ENCODE peak calls at places on chromosomes 3 and 15, in nine cellular contexts. Y, J, Q, G, F, B, A, S and L are unnamed samples.

GRCh38 chr3:115341208-115341607 is 194.1 kb upstream of the ZBTB20 start:
- DNase-seq in B (peak), G (no peak), F (no peak), S (no peak), Y (no peak), J (no peak), Q (no peak), A (peak), L (no peak)

GRCh38 chr3:177596248-177596821 is 399.1 kb upstream of the TBL1XR1 start:
- DNase-seq in J (no peak), B (peak), S (no peak), F (no peak), A (peak), Q (no peak), Y (no peak), G (no peak), L (no peak)

GRCh38 chr15:94576889-94577533 is 345.6 kb downstream of the MCTP2 start:
- DNase-seq in J (no peak), F (no peak), G (peak), S (no peak), A (no peak), Y (peak), B (peak), Q (peak), L (no peak)

GRCh38 chr15:74780983-74781672 is 752 bp upstream of the CSK start:
- DNase-seq in S (no peak), G (no peak), B (no peak), A (no peak), J (no peak), F (no peak), Y (peak), Q (no peak), L (no peak)

GRCh38 chr3:100634493-100635272 is 25.3 kb downstream of the ADGRG7 start:
- DNase-seq in Q (no peak), G (no peak), F (no peak), J (no peak), Y (no peak), B (peak), S (no peak), A (no peak), L (no peak)

GRCh38 chr3:58281069-58281468 is 25.0 kb upstream of the RPP14 start:
- DNase-seq in A (no peak), Y (no peak), S (no peak), J (no peak), B (no peak), G (no peak), F (no peak), Q (no peak), L (no peak)

GRCh38 chr15:26358708-26359107 is 414.2 kb downstream of the GABRB3 start:
- DNase-seq in F (no peak), B (no peak), J (no peak), S (no peak), Y (no peak), A (no peak), G (no peak), Q (no peak), L (no peak)

GRCh38 chr3:49718419-49719213 is 868 bp downstream of the AMIGO3 start:
- DNase-seq in S (no peak), J (no peak), Y (no peak), Q (no peak), F (peak), B (no peak), A (no peak), G (no peak), L (no peak)

GRCh38 chr3:9105421-9105820 is 142.1 kb upstream of the RAD18 start:
- DNase-seq in Y (no peak), F (no peak), Q (no peak), A (no peak), J (no peak), S (no peak), B (no peak), G (no peak), L (no peak)

GRCh38 chr3:142999881-143000280 is 1.5 kb upstream of the U2SURP start:
- DNase-seq in F (no peak), Q (no peak), J (no peak), B (no peak), G (no peak), Y (no peak), S (no peak), A (peak), L (no peak)

GRCh38 chr3:129526121-129526900 is 2.1 kb upstream of the RHO start:
- DNase-seq in S (no peak), F (no peak), Q (no peak), B (no peak), Y (no peak), J (no peak), G (no peak), A (no peak), L (no peak)

GRCh38 chr3:146350852-146351251 is 99.9 kb upstream of the PLSCR4 start:
- DNase-seq in F (no peak), Y (no peak), B (no peak), A (no peak), S (no peak), G (no peak), J (no peak), Q (no peak), L (no peak)

GRCh38 chr3:4643904-4644547 is 150.9 kb downstream of the ITPR1 start:
- DNase-seq in J (no peak), B (no peak), G (no peak), S (no peak), F (no peak), Y (no peak), Q (no peak), A (no peak), L (no peak)

GRCh38 chr15:52677593-52677992 is 1.6 kb downstream of the ATOSA start:
- DNase-seq in J (no peak), G (no peak), Y (no peak), A (no peak), Q (no peak), S (no peak), F (no peak), B (no peak), L (no peak)

GRCh38 chr3:64595253-64595694 is 92.5 kb downstream of the ADAMTS9 start:
- DNase-seq in F (peak), J (peak), S (no peak), Y (no peak), G (no peak), B (peak), A (peak), Q (no peak), L (no peak)

GRCh38 chr3:134380249-134380648 is 6.0 kb upstream of the AMOTL2 start:
- DNase-seq in S (no peak), Y (no peak), F (no peak), G (no peak), B (no peak), J (no peak), A (no peak), Q (no peak), L (no peak)

GRCh38 chr15:59539799-59540198 is 71.8 kb upstream of the GCNT3 start:
- DNase-seq in J (no peak), B (no peak), S (no peak), Y (no peak), F (no peak), G (no peak), A (no peak), Q (no peak), L (no peak)

GRCh38 chr3:11445883-11446282 is 173.7 kb downstream of the ATG7 start:
- DNase-seq in Y (no peak), A (no peak), J (no peak), B (no peak), S (no peak), Q (no peak), G (no peak), F (no peak), L (no peak)

GRCh38 chr3:16587047-16587702 is 18.0 kb downstream of the DAZL start:
- DNase-seq in S (no peak), A (peak), B (no peak), F (no peak), J (no peak), G (no peak), Q (no peak), Y (no peak), L (no peak)

GRCh38 chr15:40242671-40243070 is 3.8 kb downstream of the PAK6 start:
- DNase-seq in B (no peak), G (no peak), F (no peak), Q (no peak), A (no peak), J (no peak), S (peak), Y (no peak), L (no peak)

DNA sequence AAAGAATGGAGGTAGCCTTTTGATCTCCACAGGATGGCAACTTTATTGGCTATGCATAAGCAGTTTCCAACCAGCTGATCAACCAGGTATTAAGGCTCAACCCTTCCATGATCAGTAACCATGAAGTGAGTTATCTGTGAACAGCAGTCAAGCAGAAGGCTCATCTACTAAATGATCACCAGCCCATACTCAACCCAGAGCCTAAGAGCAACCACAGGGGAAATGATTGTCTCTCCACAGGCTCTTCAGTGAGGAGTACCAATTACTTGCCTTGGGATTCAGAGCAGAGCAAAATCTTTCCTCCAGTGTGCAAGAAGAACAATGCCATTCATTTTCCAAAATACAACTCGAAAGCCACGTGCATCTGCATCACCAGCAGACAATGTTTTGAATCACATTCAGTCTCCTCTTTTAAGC is 754.8 kb downstream of the ROBO1 start:
- DNase-seq in G (no peak), J (no peak), Y (no peak), F (no peak), S (peak), B (no peak), Q (no peak), A (no peak), L (no peak)
- H3K27ac ChIP-seq in G (no peak), J (no peak), Y (no peak), F (no peak), S (peak), B (no peak), Q (no peak), A (no peak), L (no peak)

GRCh38 chr3:193851416-193851815 is 258.4 kb downstream of the OPA1 start:
- DNase-seq in S (no peak), G (no peak), B (no peak), J (no peak), A (no peak), F (no peak), Q (no peak), Y (no peak), L (no peak)

GRCh38 chr3:193850084-193850619 is 257.1 kb downstream of the OPA1 start:
- DNase-seq in Y (no peak), Q (no peak), F (no peak), G (no peak), J (no peak), A (no peak), S (no peak), B (no peak), L (no peak)

GRCh38 chr3:193853511-193854219 is 260.7 kb downstream of the OPA1 start:
- DNase-seq in B (no peak), A (no peak), S (no peak), Q (no peak), Y (no peak), F (no peak), J (no peak), G (no peak), L (no peak)

GRCh38 chr3:193852901-193853300 is 259.9 kb downstream of the OPA1 start:
- DNase-seq in J (no peak), B (no peak), G (no peak), Q (no peak), Y (no peak), A (peak), F (no peak), S (no peak), L (no peak)

GRCh38 chr3:193851941-193852674 is 259.1 kb downstream of the OPA1 start:
- DNase-seq in F (no peak), Q (no peak), S (no peak), J (peak), Y (no peak), G (peak), A (no peak), B (no peak), L (no peak)
- H3K27ac ChIP-seq in F (no peak), Q (peak), S (no peak), J (peak), Y (no peak), G (peak), A (no peak), B (peak), L (peak)

GRCh38 chr15:69074843-69075224 is 60.3 kb downstream of the NOX5 start:
- DNase-seq in G (no peak), J (no peak), B (peak), A (no peak), S (no peak), F (no peak), Y (no peak), Q (no peak), L (no peak)
- H3K27ac ChIP-seq in G (no peak), J (peak), B (peak), A (no peak), S (no peak), F (no peak), Y (no peak), Q (peak), L (no peak)

DNA sequence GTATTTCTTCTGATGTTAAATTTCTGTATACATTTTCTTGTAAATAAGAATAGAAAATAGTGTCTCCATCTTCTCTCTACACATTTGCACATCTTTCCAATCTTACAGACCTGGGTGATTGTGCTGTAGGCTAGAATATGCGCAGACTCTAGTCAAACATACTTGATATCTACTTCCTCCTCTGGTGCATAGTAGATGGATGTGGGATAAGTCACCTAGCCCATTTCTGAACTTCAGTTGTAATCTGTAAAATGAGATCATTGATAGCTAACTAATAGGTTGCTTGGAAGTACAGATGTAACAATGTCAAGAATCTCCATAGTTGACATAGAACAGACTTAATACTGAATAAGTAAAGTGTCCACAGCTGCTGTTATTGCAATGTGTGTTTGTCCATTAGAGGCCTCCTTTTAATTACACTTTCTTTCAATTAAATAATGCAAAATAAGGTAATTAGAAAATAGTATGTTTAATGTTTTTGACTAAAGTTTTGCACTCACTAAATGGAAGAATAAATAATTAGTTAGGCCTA is 46.7 kb downstream of the ALCAM start:
- DNase-seq in Q (no peak), Y (no peak), F (no peak), B (no peak), J (no peak), G (no peak), S (no peak), A (no peak), L (no peak)
- H3K27ac ChIP-seq in Q (no peak), Y (no peak), F (no peak), B (no peak), J (no peak), G (no peak), S (no peak), A (no peak), L (no peak)

GRCh38 chr3:179453967-179454366 is 2.7 kb upstream of the GNB4 start:
- DNase-seq in J (no peak), F (no peak), G (no peak), A (no peak), B (no peak), Y (no peak), Q (no peak), S (no peak), L (no peak)

GRCh38 chr3:179452872-179453271 is 1.6 kb upstream of the GNB4 start:
- DNase-seq in J (no peak), Y (no peak), A (no peak), Q (no peak), S (no peak), B (no peak), F (no peak), G (no peak), L (no peak)

GRCh38 chr3:179451335-179452165 is at the start of gene GNB4:
- DNase-seq in Y (peak), G (peak), S (no peak), B (peak), A (peak), F (peak), Q (no peak), J (peak), L (peak)

GRCh38 chr3:179450901-179451334 is 352 bp downstream of the GNB4 start:
- DNase-seq in S (no peak), Y (no peak), B (peak), A (peak), G (no peak), J (no peak), Q (no peak), F (peak), L (no peak)

DNA sequence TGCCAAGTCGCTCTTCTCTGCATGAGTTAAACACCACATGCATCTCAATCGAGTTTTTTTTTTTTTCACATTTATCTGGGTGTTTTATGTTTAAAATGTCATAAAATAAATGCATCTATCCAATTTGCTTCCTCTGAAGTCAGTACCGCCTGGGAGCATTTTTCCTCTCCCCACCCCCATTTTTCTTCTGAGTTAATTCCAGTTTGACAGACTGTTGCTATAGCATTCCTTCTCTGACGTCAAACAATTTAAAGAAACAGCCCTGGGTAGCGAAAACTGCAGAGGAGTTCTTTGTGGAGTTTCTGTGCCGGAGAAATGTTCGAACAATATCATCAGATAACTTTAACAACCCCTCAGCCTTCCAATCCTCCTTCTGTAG is 885 bp upstream of the GNB4 start:
- DNase-seq in Y (no peak), F (no peak), J (no peak), A (peak), G (no peak), B (peak), S (no peak), Q (no peak), L (no peak)
- H3K27ac ChIP-seq in Y (no peak), F (peak), J (peak), A (peak), G (no peak), B (peak), S (peak), Q (peak), L (peak)

DNA sequence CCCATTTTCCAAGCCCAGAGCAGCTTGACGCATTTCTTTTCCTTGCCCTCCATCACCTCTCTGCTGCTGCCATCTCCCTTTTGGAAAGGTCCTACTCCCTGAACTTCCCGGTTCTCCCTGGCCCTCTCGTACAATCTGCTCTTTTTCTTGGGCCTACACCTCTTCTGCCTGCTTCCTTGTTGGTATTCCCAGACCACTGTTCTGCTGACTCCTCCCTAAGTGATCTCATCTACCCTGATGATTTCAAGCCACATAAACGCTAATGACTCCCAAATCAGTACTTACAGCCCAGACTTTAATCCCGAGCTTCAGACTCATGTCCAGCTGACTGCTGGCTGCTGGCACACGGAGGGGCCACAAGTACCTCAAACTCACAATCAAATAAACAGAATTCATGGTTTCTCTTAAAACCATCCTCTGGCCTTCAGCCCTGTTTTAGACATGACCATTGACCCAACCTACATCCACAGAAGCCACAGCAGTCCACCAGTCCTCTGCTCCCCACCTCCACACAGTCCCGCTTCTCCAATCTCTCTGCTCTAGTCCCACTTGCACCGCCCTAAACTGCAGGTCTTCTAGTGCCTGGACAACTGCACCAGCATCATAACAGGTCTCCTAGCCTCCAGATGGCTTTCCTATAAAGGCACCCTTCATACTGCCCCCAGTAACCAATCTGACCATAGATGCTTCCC is 57.6 kb downstream of the AAGAB start:
- DNase-seq in B (peak), A (peak), S (no peak), F (peak), Y (no peak), J (no peak), Q (no peak), G (no peak), L (no peak)
- H3K27ac ChIP-seq in B (peak), A (peak), S (no peak), F (peak), Y (no peak), J (no peak), Q (peak), G (no peak), L (no peak)